ENCODE peak calls at places on chromosomes 5 and 9, in nine cellular contexts. One of them, this sample, is unnamed.

GRCh38 chr5:38536968-38537367 is 19.5 kb downstream of the LIFR start:
- DNase-seq in fibroblast of the aortic adventitia: no peak
- DNase-seq in fibroblast of mammary gland: no peak
- DNase-seq in CD8-positive, alpha-beta T cell: no peak
- DNase-seq in OCI-LY7: no peak
- DNase-seq in body of pancreas: no peak
- DNase-seq in heart left ventricle: no peak
- DNase-seq in choroid plexus epithelial cell: no peak
- DNase-seq in IMR-90: no peak
- DNase-seq in this sample: no peak

GRCh38 chr5:134070979-134071849 is 43.3 kb upstream of the TCF7 start:
- DNase-seq in OCI-LY7: no peak
- DNase-seq in IMR-90: no peak
- DNase-seq in fibroblast of the aortic adventitia: no peak
- DNase-seq in heart left ventricle: no peak
- DNase-seq in CD8-positive, alpha-beta T cell: no peak
- DNase-seq in choroid plexus epithelial cell: no peak
- DNase-seq in fibroblast of mammary gland: no peak
- DNase-seq in body of pancreas: peak; percentile 42
- DNase-seq in this sample: no peak

GRCh38 chr9:109817146-109817845 is 37.3 kb downstream of the PALM2AKAP2 start:
- DNase-seq in body of pancreas: no peak
- DNase-seq in heart left ventricle: no peak
- DNase-seq in choroid plexus epithelial cell: peak; percentile 59
- DNase-seq in fibroblast of the aortic adventitia: peak; percentile 47
- DNase-seq in fibroblast of mammary gland: peak; percentile 87
- DNase-seq in CD8-positive, alpha-beta T cell: no peak
- DNase-seq in IMR-90: peak; percentile 83
- DNase-seq in OCI-LY7: no peak
- DNase-seq in this sample: no peak

GRCh38 chr9:134908524-134909364 is 9.0 kb downstream of the FCN1 start:
- DNase-seq in fibroblast of mammary gland: no peak
- DNase-seq in body of pancreas: no peak
- DNase-seq in CD8-positive, alpha-beta T cell: no peak
- DNase-seq in choroid plexus epithelial cell: no peak
- DNase-seq in fibroblast of the aortic adventitia: no peak
- DNase-seq in IMR-90: no peak
- DNase-seq in heart left ventricle: no peak
- DNase-seq in OCI-LY7: no peak
- DNase-seq in this sample: no peak

GRCh38 chr5:112146323-112146848 is 272.7 kb downstream of the EPB41L4A start:
- DNase-seq in choroid plexus epithelial cell: peak; percentile 94
- DNase-seq in heart left ventricle: peak; percentile 29
- DNase-seq in CD8-positive, alpha-beta T cell: no peak
- DNase-seq in fibroblast of the aortic adventitia: peak; percentile 93
- DNase-seq in fibroblast of mammary gland: peak; percentile 97
- DNase-seq in IMR-90: peak; percentile 93
- DNase-seq in body of pancreas: peak; percentile 26
- DNase-seq in OCI-LY7: no peak
- DNase-seq in this sample: no peak

GRCh38 chr5:4544049-4544675 is 596.0 kb upstream of the ADAMTS16 start:
- DNase-seq in OCI-LY7: no peak
- DNase-seq in body of pancreas: no peak
- DNase-seq in heart left ventricle: no peak
- DNase-seq in choroid plexus epithelial cell: no peak
- DNase-seq in CD8-positive, alpha-beta T cell: no peak
- DNase-seq in fibroblast of mammary gland: no peak
- DNase-seq in fibroblast of the aortic adventitia: no peak
- DNase-seq in IMR-90: no peak
- DNase-seq in this sample: no peak

GRCh38 chr9:27382308-27382707 is 85.4 kb upstream of the EQTN start:
- DNase-seq in fibroblast of mammary gland: no peak
- DNase-seq in choroid plexus epithelial cell: no peak
- DNase-seq in IMR-90: no peak
- DNase-seq in heart left ventricle: no peak
- DNase-seq in body of pancreas: peak; percentile 11
- DNase-seq in fibroblast of the aortic adventitia: no peak
- DNase-seq in CD8-positive, alpha-beta T cell: no peak
- DNase-seq in OCI-LY7: no peak
- DNase-seq in this sample: no peak

GRCh38 chr5:74641778-74642542 is 1.4 kb upstream of the ENC1 start:
- DNase-seq in choroid plexus epithelial cell: peak; percentile 93
- DNase-seq in fibroblast of the aortic adventitia: peak; percentile 89
- DNase-seq in IMR-90: peak; percentile 87
- DNase-seq in heart left ventricle: peak; percentile 34
- DNase-seq in fibroblast of mammary gland: peak; percentile 85
- DNase-seq in OCI-LY7: peak; percentile 57
- DNase-seq in CD8-positive, alpha-beta T cell: no peak
- DNase-seq in body of pancreas: peak; percentile 73
- DNase-seq in this sample: peak; percentile 62

GRCh38 chr9:68704804-68705635 is at the start of gene PIP5K1B:
- DNase-seq in heart left ventricle: peak; percentile 84
- DNase-seq in fibroblast of the aortic adventitia: peak; percentile 22
- DNase-seq in CD8-positive, alpha-beta T cell: no peak
- DNase-seq in choroid plexus epithelial cell: peak; percentile 53
- DNase-seq in body of pancreas: peak; percentile 88
- DNase-seq in OCI-LY7: peak; percentile 92
- DNase-seq in fibroblast of mammary gland: peak; percentile 32
- DNase-seq in IMR-90: peak; percentile 29
- DNase-seq in this sample: peak; percentile 34

GRCh38 chr9:110583237-110583636 is 3.7 kb upstream of the SVEP1 start:
- DNase-seq in body of pancreas: no peak
- DNase-seq in fibroblast of mammary gland: peak; percentile 72
- DNase-seq in CD8-positive, alpha-beta T cell: no peak
- DNase-seq in OCI-LY7: no peak
- DNase-seq in choroid plexus epithelial cell: peak; percentile 77
- DNase-seq in fibroblast of the aortic adventitia: peak; percentile 68
- DNase-seq in IMR-90: peak; percentile 71
- DNase-seq in heart left ventricle: no peak
- DNase-seq in this sample: no peak

GRCh38 chr5:106269252-106269843 is 1401.4 kb downstream of the EFNA5 start:
- DNase-seq in heart left ventricle: no peak
- DNase-seq in fibroblast of mammary gland: peak; percentile 55
- DNase-seq in IMR-90: peak; percentile 57
- DNase-seq in choroid plexus epithelial cell: peak; percentile 77
- DNase-seq in OCI-LY7: peak; percentile 18
- DNase-seq in CD8-positive, alpha-beta T cell: no peak
- DNase-seq in body of pancreas: no peak
- DNase-seq in fibroblast of the aortic adventitia: peak; percentile 43
- DNase-seq in this sample: no peak

GRCh38 chr5:149940077-149940574 is 4.5 kb downstream of the PDE6A start:
- DNase-seq in body of pancreas: no peak
- DNase-seq in choroid plexus epithelial cell: peak; percentile 43
- DNase-seq in CD8-positive, alpha-beta T cell: no peak
- DNase-seq in IMR-90: no peak
- DNase-seq in heart left ventricle: no peak
- DNase-seq in fibroblast of the aortic adventitia: peak; percentile 28
- DNase-seq in OCI-LY7: no peak
- DNase-seq in fibroblast of mammary gland: peak; percentile 40
- DNase-seq in this sample: no peak

GRCh38 chr5:1789838-1790462 is 9.7 kb downstream of the MRPL36 start:
- DNase-seq in heart left ventricle: no peak
- DNase-seq in OCI-LY7: no peak
- DNase-seq in body of pancreas: no peak
- DNase-seq in CD8-positive, alpha-beta T cell: no peak
- DNase-seq in fibroblast of mammary gland: peak; percentile 73
- DNase-seq in IMR-90: peak; percentile 96
- DNase-seq in fibroblast of the aortic adventitia: peak; percentile 89
- DNase-seq in choroid plexus epithelial cell: peak; percentile 79
- DNase-seq in this sample: no peak
- H3K4me3 ChIP-seq in heart left ventricle: no peak overlapping the region
- H3K4me3 ChIP-seq in OCI-LY7: no peak overlapping the region
- H3K4me3 ChIP-seq in body of pancreas: no peak overlapping the region
- H3K4me3 ChIP-seq in CD8-positive, alpha-beta T cell: no peak overlapping the region
- H3K4me3 ChIP-seq in fibroblast of mammary gland: no peak overlapping the region
- H3K4me3 ChIP-seq in IMR-90: peak overlapping the region; percentile 23
- H3K4me3 ChIP-seq in fibroblast of the aortic adventitia: peak overlapping the region; percentile 44
- H3K4me3 ChIP-seq in choroid plexus epithelial cell: peak overlapping the region; percentile 26
- H3K4me3 ChIP-seq in this sample: no peak overlapping the region

GRCh38 chr9:108156270-108156998 is 666.9 kb upstream of the KLF4 start:
- DNase-seq in choroid plexus epithelial cell: no peak
- DNase-seq in fibroblast of the aortic adventitia: peak; percentile 54
- DNase-seq in OCI-LY7: no peak
- DNase-seq in CD8-positive, alpha-beta T cell: no peak
- DNase-seq in IMR-90: no peak
- DNase-seq in heart left ventricle: no peak
- DNase-seq in fibroblast of mammary gland: peak; percentile 53
- DNase-seq in body of pancreas: no peak
- DNase-seq in this sample: no peak
- TF ChIP-seq CTCF in choroid plexus epithelial cell: no peak
- TF ChIP-seq CTCF in fibroblast of the aortic adventitia: no peak
- TF ChIP-seq CTCF in OCI-LY7: no peak
- TF ChIP-seq CTCF in CD8-positive, alpha-beta T cell: no peak
- TF ChIP-seq CTCF in IMR-90: no peak
- TF ChIP-seq CTCF in heart left ventricle: no peak
- TF ChIP-seq CTCF in fibroblast of mammary gland: no peak
- TF ChIP-seq CTCF in body of pancreas: no peak
- TF ChIP-seq CTCF in this sample: no peak

DNA sequence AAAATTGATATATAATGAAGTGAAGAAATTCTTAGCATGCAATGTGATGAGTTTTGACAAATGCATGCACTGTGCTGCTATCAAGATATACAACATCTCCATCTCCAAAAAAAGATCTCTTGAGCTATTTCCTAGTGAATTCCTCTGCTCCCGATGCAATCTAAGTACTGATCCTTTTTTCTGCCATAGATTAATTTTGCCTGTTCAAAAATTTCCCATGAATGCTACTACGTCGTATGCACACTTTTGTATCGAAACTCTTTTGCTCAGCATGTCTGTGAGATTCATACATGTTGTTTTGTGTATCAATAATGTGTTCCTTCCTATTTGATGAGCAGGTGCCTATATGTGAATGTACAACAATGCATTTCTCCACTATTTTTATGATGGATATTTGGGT is 647.4 kb downstream of the MTRR start:
- DNase-seq in fibroblast of the aortic adventitia: no peak
- DNase-seq in heart left ventricle: no peak
- DNase-seq in OCI-LY7: no peak
- DNase-seq in IMR-90: no peak
- DNase-seq in fibroblast of mammary gland: no peak
- DNase-seq in choroid plexus epithelial cell: no peak
- DNase-seq in body of pancreas: no peak
- DNase-seq in CD8-positive, alpha-beta T cell: no peak
- DNase-seq in this sample: no peak
- H3K4me3 ChIP-seq in fibroblast of the aortic adventitia: no peak overlapping the region
- H3K4me3 ChIP-seq in heart left ventricle: no peak overlapping the region
- H3K4me3 ChIP-seq in OCI-LY7: no peak overlapping the region
- H3K4me3 ChIP-seq in IMR-90: no peak overlapping the region
- H3K4me3 ChIP-seq in fibroblast of mammary gland: no peak overlapping the region
- H3K4me3 ChIP-seq in choroid plexus epithelial cell: no peak overlapping the region
- H3K4me3 ChIP-seq in body of pancreas: no peak overlapping the region
- H3K4me3 ChIP-seq in CD8-positive, alpha-beta T cell: no peak overlapping the region
- H3K4me3 ChIP-seq in this sample: no peak overlapping the region

DNA sequence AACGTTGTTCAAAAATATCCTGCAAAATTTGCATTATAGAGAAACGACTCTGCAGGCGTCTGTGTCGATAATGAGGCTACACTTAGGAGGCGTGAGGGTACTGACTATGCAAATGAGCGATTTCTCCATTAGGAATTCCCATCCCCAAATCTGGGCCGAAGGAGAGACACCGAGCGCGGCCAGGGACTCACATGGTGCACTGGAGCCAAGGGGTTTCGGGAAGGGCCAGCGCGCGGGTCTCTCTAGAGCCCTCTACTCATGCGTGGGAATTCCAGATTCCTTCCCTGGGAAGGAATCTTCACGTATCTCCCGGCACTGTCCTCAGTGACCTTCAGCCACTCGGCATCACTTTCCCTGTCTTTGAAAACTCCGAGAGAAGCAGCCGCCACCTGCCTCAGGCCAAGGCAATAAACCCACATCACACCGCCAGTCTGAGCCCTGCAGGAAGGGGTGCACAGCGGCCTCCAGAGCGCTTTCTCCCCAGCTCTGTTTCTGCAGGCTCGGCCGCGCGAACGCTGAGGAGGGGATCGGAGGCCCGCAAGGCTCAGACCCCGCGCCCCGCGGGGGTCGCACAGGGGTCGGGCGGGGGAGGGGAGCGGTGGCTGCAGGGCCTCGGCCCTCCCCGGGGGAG is 653 bp upstream of the DENND4C start:
- DNase-seq in OCI-LY7: peak; percentile 81
- DNase-seq in body of pancreas: no peak
- DNase-seq in fibroblast of mammary gland: no peak
- DNase-seq in IMR-90: no peak
- DNase-seq in CD8-positive, alpha-beta T cell: no peak
- DNase-seq in heart left ventricle: peak; percentile 58
- DNase-seq in fibroblast of the aortic adventitia: peak; percentile 37
- DNase-seq in choroid plexus epithelial cell: peak; percentile 56
- DNase-seq in this sample: no peak
- TF ChIP-seq CTCF in OCI-LY7: no peak
- TF ChIP-seq CTCF in body of pancreas: peak; percentile 15
- TF ChIP-seq CTCF in fibroblast of mammary gland: no peak
- TF ChIP-seq CTCF in IMR-90: no peak
- TF ChIP-seq CTCF in CD8-positive, alpha-beta T cell: no peak
- TF ChIP-seq CTCF in heart left ventricle: no peak
- TF ChIP-seq CTCF in fibroblast of the aortic adventitia: peak; percentile 19
- TF ChIP-seq CTCF in choroid plexus epithelial cell: no peak
- TF ChIP-seq CTCF in this sample: no peak

DNA sequence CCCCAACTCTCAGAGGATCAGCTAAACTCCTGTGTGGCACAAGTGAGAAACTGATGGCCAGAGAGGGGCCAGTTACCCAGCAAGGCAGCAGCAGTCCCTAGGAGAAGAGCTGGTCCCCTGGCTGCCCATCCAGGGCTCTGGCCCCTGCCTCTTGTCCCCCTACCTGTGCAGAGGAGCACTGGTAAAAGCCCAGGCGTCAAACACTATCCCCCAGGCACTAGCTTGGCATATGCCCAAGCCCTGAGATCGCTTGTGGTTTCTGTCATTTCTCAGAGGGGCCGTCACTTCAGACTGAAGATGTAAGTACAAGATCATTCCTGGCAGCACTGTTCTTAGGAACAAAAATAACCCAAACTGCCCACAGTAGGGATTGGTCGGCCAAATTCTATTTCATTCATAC is 53.9 kb downstream of the COL15A1 start:
- DNase-seq in fibroblast of mammary gland: peak; percentile 89
- DNase-seq in IMR-90: peak; percentile 36
- DNase-seq in CD8-positive, alpha-beta T cell: no peak
- DNase-seq in choroid plexus epithelial cell: peak; percentile 53
- DNase-seq in fibroblast of the aortic adventitia: peak; percentile 30
- DNase-seq in OCI-LY7: no peak
- DNase-seq in body of pancreas: no peak
- DNase-seq in heart left ventricle: peak; percentile 66
- DNase-seq in this sample: no peak
- H3K4me3 ChIP-seq in fibroblast of mammary gland: no peak overlapping the region
- H3K4me3 ChIP-seq in IMR-90: no peak overlapping the region
- H3K4me3 ChIP-seq in CD8-positive, alpha-beta T cell: no peak overlapping the region
- H3K4me3 ChIP-seq in choroid plexus epithelial cell: no peak overlapping the region
- H3K4me3 ChIP-seq in fibroblast of the aortic adventitia: no peak overlapping the region
- H3K4me3 ChIP-seq in OCI-LY7: no peak overlapping the region
- H3K4me3 ChIP-seq in body of pancreas: no peak overlapping the region
- H3K4me3 ChIP-seq in heart left ventricle: no peak overlapping the region
- H3K4me3 ChIP-seq in this sample: no peak overlapping the region

GRCh38 chr9:132768932-132769894 is 98.9 kb downstream of the GTF3C4 start:
- DNase-seq in body of pancreas: peak; percentile 63
- DNase-seq in fibroblast of the aortic adventitia: peak; percentile 45
- DNase-seq in CD8-positive, alpha-beta T cell: peak; percentile 12
- DNase-seq in OCI-LY7: peak; percentile 73
- DNase-seq in fibroblast of mammary gland: peak; percentile 58
- DNase-seq in choroid plexus epithelial cell: peak; percentile 76
- DNase-seq in heart left ventricle: peak; percentile 51
- DNase-seq in IMR-90: peak; percentile 25
- DNase-seq in this sample: no peak
- TF ChIP-seq CTCF in body of pancreas: peak; percentile 52
- TF ChIP-seq CTCF in fibroblast of the aortic adventitia: peak; percentile 52
- TF ChIP-seq CTCF in CD8-positive, alpha-beta T cell: peak; percentile 42
- TF ChIP-seq CTCF in OCI-LY7: peak; percentile 67
- TF ChIP-seq CTCF in fibroblast of mammary gland: peak; percentile 42
- TF ChIP-seq CTCF in choroid plexus epithelial cell: peak; percentile 65
- TF ChIP-seq CTCF in heart left ventricle: no peak
- TF ChIP-seq CTCF in IMR-90: peak; percentile 31
- TF ChIP-seq CTCF in this sample: no peak